ENCODE peak calls at places on chromosome 11, in six cellular contexts. H is A172, F is NCI-H345, V is GM04504, D is AG09319, B is astrocyte of the spinal cord. P is an unnamed sample.

GRCh38 chr11:112881461-112881860 is 79.8 kb upstream of the NCAM1 start:
- DNase-seq in H (peak; percentile 83), D (no peak), F (no peak), V (peak; percentile 20), B (peak; percentile 41), P (no peak)

GRCh38 chr11:77661670-77662069 is 24.1 kb upstream of the CLNS1A start:
- DNase-seq in H (no peak), D (no peak), F (no peak), B (no peak), V (no peak), P (no peak)

GRCh38 chr11:1231396-1232327 is 8.8 kb downstream of the MUC5B start:
- DNase-seq in D (no peak), H (no peak), V (no peak), F (peak; percentile 69), B (no peak), P (no peak)

GRCh38 chr11:122782222-122782621 is 56.1 kb upstream of the CRTAM start:
- DNase-seq in V (no peak), F (no peak), H (no peak), B (no peak), D (no peak), P (no peak)

GRCh38 chr11:64868904-64869570 is 9.4 kb downstream of the EHD1 start:
- DNase-seq in H (peak; percentile 96), F (no peak), V (peak; percentile 68), D (no peak), B (peak; percentile 90), P (peak; percentile 81)

GRCh38 chr11:71298016-71298550 is 45.7 kb upstream of the SHANK2 start:
- DNase-seq in D (no peak), B (no peak), F (no peak), V (no peak), H (no peak), P (no peak)

GRCh38 chr11:68040121-68040956 is 1.5 kb downstream of the TCIRG1 start:
- DNase-seq in F (no peak), B (peak; percentile 69), D (peak; percentile 35), V (no peak), H (peak; percentile 65), P (peak; percentile 42)

GRCh38 chr11:111602865-111603632 is 800 bp downstream of the SIK2 start:
- DNase-seq in D (no peak), V (no peak), F (peak; percentile 52), H (peak; percentile 1), B (peak; percentile 61), P (no peak)

GRCh38 chr11:821513-822371 is 3.0 kb downstream of the PNPLA2 start:
- DNase-seq in F (no peak), B (no peak), D (no peak), H (peak; percentile 60), V (no peak), P (no peak)

GRCh38 chr11:6673523-6673922 is 9.6 kb downstream of the MRPL17 start:
- DNase-seq in B (no peak), V (no peak), F (no peak), D (no peak), H (no peak), P (no peak)

GRCh38 chr11:74195828-74196227 is 24.7 kb downstream of the PPME1 start:
- DNase-seq in D (no peak), V (no peak), B (peak; percentile 6), F (no peak), H (peak; percentile 5), P (no peak)

GRCh38 chr11:133966924-133967598 is 10.3 kb upstream of the IGSF9B start:
- DNase-seq in F (no peak), D (no peak), H (no peak), B (no peak), V (no peak), P (no peak)

GRCh38 chr11:62498492-62499286 is 47.9 kb downstream of the AHNAK start:
- DNase-seq in F (no peak), H (no peak), V (no peak), B (no peak), D (no peak), P (no peak)

GRCh38 chr11:119903821-119904220 is 174.8 kb upstream of the NECTIN1 start:
- DNase-seq in D (no peak), B (no peak), V (no peak), F (no peak), H (no peak), P (no peak)

GRCh38 chr11:77435972-77436371 is 37.9 kb downstream of the PAK1 start:
- DNase-seq in F (no peak), D (no peak), V (no peak), B (no peak), H (no peak), P (no peak)

GRCh38 chr11:12043959-12044772 is 35.7 kb upstream of the DKK3 start:
- DNase-seq in V (peak; percentile 92), F (peak; percentile 71), H (peak; percentile 99), B (peak; percentile 97), D (peak; percentile 51), P (peak; percentile 94)

GRCh38 chr11:78290293-78291176 is 101.8 kb downstream of the USP35 start:
- DNase-seq in F (no peak), B (peak; percentile 19), D (peak; percentile 24), H (peak; percentile 8), V (peak; percentile 33), P (peak; percentile 3)

GRCh38 chr11:59891781-59892181 is 13.2 kb downstream of the OOSP3 start:
- DNase-seq in F (no peak), H (peak; percentile 14), B (no peak), V (no peak), D (no peak), P (no peak)

GRCh38 chr11:28525636-28526405 is 417.6 kb downstream of the METTL15 start:
- DNase-seq in F (no peak), H (no peak), D (no peak), V (no peak), B (no peak), P (no peak)

GRCh38 chr11:20731676-20732075 is 62.3 kb downstream of the NELL1 start:
- DNase-seq in D (no peak), V (no peak), F (peak; percentile 13), B (no peak), H (no peak), P (no peak)

GRCh38 chr11:16804104-16804947 is 65.9 kb downstream of the C11orf58 start:
- DNase-seq in F (no peak), H (no peak), B (peak; percentile 25), D (no peak), V (no peak), P (no peak)

P was measured in AG04450.